ENCODE peak calls at places on chromosomes 5 and 9, in four cellular contexts. G is foreskin fibroblast, P is H9, A is SHP77. Z is an unnamed sample.

GRCh38 chr5:14809369-14810144 is 62.0 kb downstream of the ANKH start:
- DNase-seq in G (peak; percentile 95), P (no peak), A (no peak), Z (peak; percentile 93)

GRCh38 chr9:87256973-87257372 is 240.7 kb upstream of the DAPK1 start:
- DNase-seq in G (peak; percentile 52), P (no peak), A (no peak), Z (no peak)

GRCh38 chr5:137737349-137738256 is 1.7 kb upstream of the KLHL3 start:
- DNase-seq in G (no peak), P (no peak), A (no peak), Z (no peak)

GRCh38 chr5:32865475-32865874 is 154.4 kb downstream of the NPR3 start:
- DNase-seq in G (peak; percentile 63), P (no peak), A (no peak), Z (no peak)

GRCh38 chr9:12934515-12935301 is 159.9 kb downstream of the LURAP1L start:
- DNase-seq in G (peak; percentile 13), P (no peak), A (no peak), Z (no peak)

GRCh38 chr5:5421149-5421960 is 1.1 kb upstream of the ICE1 start:
- DNase-seq in G (no peak), P (no peak), A (peak; percentile 34), Z (no peak)

GRCh38 chr9:38681747-38682227 is 38.1 kb downstream of the FAM240B start:
- DNase-seq in G (peak; percentile 58), P (no peak), A (no peak), Z (no peak)

GRCh38 chr9:68950188-68950587 is 63.7 kb downstream of the PRKACG start:
- DNase-seq in G (no peak), P (no peak), A (no peak), Z (no peak)

GRCh38 chr5:147017621-147018020 is 139.1 kb upstream of the PPP2R2B start:
- DNase-seq in G (no peak), P (no peak), A (no peak), Z (no peak)

GRCh38 chr5:31333475-31333874 is 140.0 kb downstream of the CDH6 start:
- DNase-seq in G (no peak), P (no peak), A (no peak), Z (no peak)

GRCh38 chr9:94554439-94555331 is at the start of gene PCAT7:
- DNase-seq in G (peak; percentile 36), P (peak; percentile 86), A (peak; percentile 79), Z (no peak)

GRCh38 chr5:144712090-144712489 is 541.4 kb downstream of the KCTD16 start:
- DNase-seq in G (no peak), P (no peak), A (no peak), Z (no peak)

GRCh38 chr5:154369682-154370081 is 76.1 kb upstream of the SAP30L start:
- DNase-seq in G (no peak), P (no peak), A (no peak), Z (no peak)

Z was measured in stromal cell of bone marrow.